ENCODE peak calls at places on chromosomes 4 and X, in five cellular contexts. P is IMR-90, H is neuronal stem cell, M is mesenchymal stem cell, O is H1. G is an unnamed sample.

GRCh38 chrX:9942086-9942485 is 25.1 kb upstream of the CLDN34 start:
- DNase-seq in O (no peak), H (no peak), P (no peak), M (no peak), G (no peak)

GRCh38 chr4:122914292-122914904 is 8.0 kb downstream of the NUDT6 start:
- DNase-seq in O (no peak), H (no peak), M (no peak), P (peak), G (no peak)

GRCh38 chr4:20813698-20814097 is 113.4 kb downstream of the PACRGL start:
- DNase-seq in M (no peak), P (no peak), O (no peak), H (no peak), G (no peak)

GRCh38 chrX:119870626-119871131 is 854 bp downstream of the RNF113A start:
- DNase-seq in P (peak), M (peak), H (no peak), O (no peak), G (peak)

GRCh38 chrX:9902651-9903050 is 64.5 kb upstream of the CLDN34 start:
- DNase-seq in O (no peak), H (no peak), P (peak), M (no peak), G (no peak)

GRCh38 chr4:3715251-3716033 is 50.7 kb upstream of the ADRA2C start:
- DNase-seq in P (no peak), M (no peak), H (no peak), O (no peak), G (no peak)

GRCh38 chr4:61520688-61521160 is 320.6 kb downstream of the ADGRL3 start:
- DNase-seq in H (no peak), M (peak), O (no peak), P (peak), G (peak)

GRCh38 chrX:107167163-107167921 is 38.9 kb downstream of the NUP62CL start:
- DNase-seq in M (no peak), O (no peak), P (no peak), H (no peak), G (no peak)

GRCh38 chrX:13295841-13296240 is 24.0 kb downstream of the ATXN3L start:
- DNase-seq in P (no peak), H (no peak), M (no peak), O (no peak), G (no peak)

GRCh38 chrX:47169273-47169672 is 24.3 kb downstream of the RBM10 start:
- DNase-seq in H (no peak), P (no peak), M (no peak), O (no peak), G (no peak)

GRCh38 chrX:115690554-115691216 is 129.7 kb downstream of the PLS3 start:
- DNase-seq in P (peak), H (peak), M (peak), O (peak), G (peak)

GRCh38 chr4:119628281-119629141 is at the start of gene PDE5A:
- DNase-seq in M (peak), P (peak), H (peak), O (peak), G (peak)

GRCh38 chrX:40154853-40155616 is 57.3 kb upstream of the BCOR start:
- DNase-seq in H (no peak), M (peak), P (peak), O (no peak), G (peak)

GRCh38 chr4:144355809-144356757 is 215.6 kb upstream of the GYPA start:
- DNase-seq in O (no peak), H (peak), P (peak), M (peak), G (peak)

GRCh38 chr4:35151816-35152572 is 1092.3 kb downstream of the ARAP2 start:
- DNase-seq in P (no peak), M (peak), H (no peak), O (peak), G (peak)

GRCh38 chr4:22932326-22932725 is 239.6 kb downstream of the GBA3 start:
- DNase-seq in M (no peak), P (no peak), O (no peak), H (no peak), G (no peak)

GRCh38 chrX:117092641-117093040 is 629.9 kb upstream of the CT83 start:
- DNase-seq in O (no peak), P (no peak), H (no peak), M (no peak), G (no peak)

GRCh38 chrX:100447563-100448397 is 37.7 kb upstream of the PCDH19 start:
- DNase-seq in H (peak), O (no peak), P (peak), M (peak), G (peak)

GRCh38 chr4:110626532-110627153 is 3.8 kb upstream of the PITX2 start:
- DNase-seq in M (no peak), P (no peak), O (no peak), H (no peak), G (peak)

GRCh38 chr4:107319386-107319785 is 283.3 kb upstream of the DKK2 start:
- DNase-seq in H (no peak), O (no peak), P (no peak), M (no peak), G (no peak)

GRCh38 chrX:132614297-132614696 is 125.5 kb upstream of the MBNL3 start:
- DNase-seq in H (no peak), O (no peak), M (no peak), P (no peak), G (peak)

GRCh38 chrX:22090181-22090580 is 58.1 kb downstream of the PHEX start:
- DNase-seq in M (peak), O (no peak), H (no peak), P (peak), G (no peak)

DNA sequence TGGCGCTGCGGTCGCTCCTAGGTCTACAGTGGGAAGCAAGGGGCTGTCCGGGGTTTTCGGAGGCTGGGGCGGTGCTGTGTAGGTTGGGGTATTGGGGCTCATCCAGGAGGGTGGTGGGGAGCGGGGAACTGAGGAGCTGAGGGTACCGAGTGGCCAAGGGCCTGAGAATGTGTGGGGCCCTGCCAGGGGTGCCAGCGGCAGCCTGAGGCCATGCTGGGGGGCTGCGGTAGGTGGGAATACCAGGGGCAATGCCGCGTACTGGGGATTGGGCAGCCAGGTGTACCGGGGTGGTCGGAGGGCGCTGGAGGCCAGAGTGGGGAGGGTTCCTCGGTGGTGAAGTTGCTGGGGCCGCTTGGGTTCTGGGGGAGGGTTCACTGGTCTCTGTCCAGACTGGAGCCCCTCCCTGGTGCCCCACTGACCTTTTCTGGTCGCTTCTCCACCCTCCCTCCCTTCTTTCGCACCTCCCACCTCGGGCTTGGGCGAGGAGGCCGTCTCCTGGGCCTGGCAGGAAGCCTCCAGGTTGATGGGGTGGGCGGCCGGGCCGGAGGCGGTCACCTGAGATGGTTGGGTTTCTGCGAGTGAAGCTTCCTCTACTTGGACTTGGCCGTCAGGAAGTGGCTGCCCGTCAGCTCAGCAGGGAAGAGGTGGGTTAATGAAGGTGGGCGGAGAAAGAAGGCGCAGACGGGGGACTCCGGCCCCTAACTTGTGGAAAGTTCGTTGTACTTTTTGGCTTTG is 891 bp downstream of the AKAP17A start:
- DNase-seq in M (peak), P (peak), O (no peak), H (no peak), G (peak)
- H3K18ac ChIP-seq in M (peak), P (no peak), O (no peak), H (peak), G (peak)

GRCh38 chrX:11386001-11386523 is 92.8 kb downstream of the AMELX start:
- DNase-seq in P (peak), M (peak), H (no peak), O (no peak), G (no peak)
- H3K4me3 ChIP-seq in P (no peak), M (no peak), H (no peak), O (no peak), G (no peak)

GRCh38 chr4:10005632-10006031 is 15.7 kb downstream of the SLC2A9 start:
- DNase-seq in H (no peak), M (no peak), O (no peak), P (no peak), G (no peak)
- H3K18ac ChIP-seq in H (no peak), M (no peak), O (no peak), P (no peak), G (no peak)

DNA sequence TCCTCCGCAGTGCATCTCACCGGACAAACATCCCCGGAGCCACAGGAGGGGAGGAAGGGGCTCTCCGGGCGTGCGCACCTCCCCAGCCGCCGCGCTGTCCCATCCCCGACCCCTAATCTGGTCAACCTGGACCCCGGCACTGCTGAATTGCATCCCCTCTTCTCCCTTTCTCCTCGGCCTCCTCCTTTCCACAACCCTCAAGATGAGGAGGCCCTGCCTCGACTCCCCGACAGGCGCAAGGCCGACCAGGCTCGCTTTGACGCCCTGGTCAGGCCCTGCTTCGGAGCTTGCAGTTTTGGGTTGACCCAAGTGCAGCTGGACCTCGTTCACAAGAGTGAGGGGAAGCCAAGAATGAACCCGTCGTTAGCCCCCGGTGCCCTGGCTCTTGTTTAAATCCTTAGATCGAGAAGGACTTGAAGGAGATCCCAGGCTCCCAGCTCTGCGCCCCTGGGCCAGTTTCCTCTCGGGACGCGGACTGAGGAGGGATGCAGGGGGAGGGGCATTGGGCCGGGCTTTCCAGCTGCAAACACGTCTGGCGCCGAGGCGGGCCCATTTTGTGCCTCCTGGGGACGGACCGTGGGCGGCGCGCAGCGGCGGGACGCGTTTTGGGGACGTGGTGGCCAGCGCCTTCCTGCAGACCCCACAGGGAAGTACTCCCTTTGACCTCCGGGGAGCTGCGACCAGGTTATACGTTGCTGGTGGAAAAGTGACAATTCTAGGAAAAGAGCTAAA is 2.5 kb downstream of the PDGFRA start:
- DNase-seq in M (peak), H (peak), O (no peak), P (peak), G (peak)
- H3K4me3 ChIP-seq in M (peak), H (peak), O (peak), P (peak), G (peak)

GRCh38 chr4:82900335-82901128 is at the start of gene THAP9:
- DNase-seq in O (peak), P (peak), M (peak), H (peak), G (peak)
- H3K18ac ChIP-seq in O (peak), P (peak), M (peak), H (peak), G (peak)